ENCODE peak calls at places on chromosomes 6 and 20, in eight cellular contexts. X is T-helper 2 cell; O is activated CD8-positive, alpha-beta memory T cell treated with anti-CD3 and anti-CD28 coated beads for 1 hour; J is NCI-H1694 treated with DMSO at 0.1 percent for 48 hours; W is RWPE1; D is ELR; S is stimulated activated CD8-positive, alpha-beta memory T cell treated with anti-CD3 and anti-CD28 coated beads, Interleukin-4, amount 100 ng/mL, for 48 hours; F is aorta. Y is an unnamed sample.

GRCh38 chr6:21842875-21843274 is 249.3 kb downstream of the SOX4 start:
- DNase-seq in W (no peak), J (no peak), X (no peak), O (no peak), D (no peak), F (no peak), S (no peak), Y (no peak)

GRCh38 chr6:24330137-24330732 is 27.6 kb downstream of the DCDC2 start:
- DNase-seq in X (no peak), F (no peak), S (no peak), D (no peak), O (no peak), W (no peak), J (no peak), Y (no peak)

GRCh38 chr6:54574671-54575070 is 266.4 kb downstream of the TINAG start:
- DNase-seq in W (no peak), S (no peak), J (no peak), X (no peak), D (no peak), F (no peak), O (no peak), Y (no peak)

GRCh38 chr6:33772902-33773472 is 15.9 kb downstream of the LEMD2 start:
- DNase-seq in W (no peak), J (no peak), D (no peak), S (no peak), X (no peak), O (no peak), F (no peak), Y (no peak)

GRCh38 chr6:88908598-88909548 is 54.5 kb downstream of the RNGTT start:
- DNase-seq in J (no peak), W (no peak), F (peak), X (no peak), S (no peak), O (no peak), D (no peak), Y (no peak)

GRCh38 chr20:23623666-23624065 is 14.1 kb downstream of the CST3 start:
- DNase-seq in O (no peak), F (no peak), X (no peak), J (no peak), D (no peak), S (no peak), W (no peak), Y (no peak)

GRCh38 chr6:87759491-87760010 is 57.5 kb upstream of the AKIRIN2 start:
- DNase-seq in D (no peak), W (no peak), S (no peak), O (no peak), F (no peak), J (no peak), X (no peak), Y (no peak)

GRCh38 chr6:154246723-154247118 is 109.9 kb downstream of the IPCEF1 start:
- DNase-seq in S (no peak), X (no peak), W (no peak), O (no peak), D (no peak), J (no peak), F (no peak), Y (no peak)

GRCh38 chr6:149060300-149060984 is 257.1 kb upstream of the TAB2 start:
- DNase-seq in F (no peak), X (peak), S (peak), W (no peak), J (no peak), D (no peak), O (peak), Y (no peak)

GRCh38 chr20:63254536-63255384 is 497 bp upstream of the NKAIN4 start:
- DNase-seq in J (no peak), X (no peak), S (no peak), W (no peak), O (no peak), D (no peak), F (no peak), Y (no peak)

GRCh38 chr6:21846541-21847451 is 253.2 kb downstream of the SOX4 start:
- DNase-seq in W (no peak), O (no peak), J (no peak), S (peak), F (no peak), X (no peak), D (no peak), Y (peak)

GRCh38 chr20:53033176-53033575 is 61.0 kb downstream of the TSHZ2 start:
- DNase-seq in X (no peak), F (no peak), S (no peak), W (no peak), D (no peak), O (no peak), J (no peak), Y (no peak)

GRCh38 chr6:164315376-164315775 is 900.9 kb downstream of the QKI start:
- DNase-seq in F (no peak), X (no peak), J (no peak), W (no peak), S (no peak), O (no peak), D (no peak), Y (no peak)

GRCh38 chr6:157430834-157431233 is 49.8 kb downstream of the ZDHHC14 start:
- DNase-seq in X (no peak), S (no peak), W (no peak), J (peak), D (no peak), O (no peak), F (no peak), Y (peak)

GRCh38 chr6:110567957-110568696 is 91.7 kb upstream of the SLC22A16 start:
- DNase-seq in X (no peak), J (no peak), D (no peak), S (no peak), W (no peak), F (no peak), O (no peak), Y (no peak)

GRCh38 chr20:63737940-63738686 is 1.5 kb upstream of the SLC2A4RG start:
- DNase-seq in S (peak), X (no peak), W (no peak), F (peak), O (peak), J (no peak), D (no peak), Y (peak)